ENCODE peak calls at places on chromosomes 11 and 22, in ten cellular contexts. R, D, M, L, W, F, S, U, K and V are unnamed samples.

GRCh38 chr11:105910095-105910715 is 111.8 kb downstream of the MSANTD4 start:
- DNase-seq in R (peak; percentile 83), D (no peak), M (no peak), L (peak; percentile 75), W (no peak), F (peak; percentile 9), S (no peak), U (peak; percentile 52), K (peak; percentile 4), V (peak; percentile 8)

GRCh38 chr11:119148855-119149370 is at the start of gene ABCG4:
- DNase-seq in R (no peak), D (no peak), M (peak; percentile 76), L (no peak), W (no peak), F (no peak), S (no peak), U (no peak), K (no peak), V (no peak)

GRCh38 chr22:31253949-31254348 is 38.3 kb downstream of the PIK3IP1 start:
- DNase-seq in R (peak; percentile 100), D (no peak), M (no peak), L (peak; percentile 13), W (peak; percentile 86), F (peak; percentile 82), S (no peak), U (no peak), K (no peak), V (peak; percentile 22)

GRCh38 chr11:10492084-10492483 is 37.0 kb downstream of the AMPD3 start:
- DNase-seq in R (no peak), D (no peak), M (no peak), L (no peak), W (no peak), F (no peak), S (no peak), U (no peak), K (no peak), V (no peak)

GRCh38 chr22:22593964-22594656 is 35.0 kb upstream of the PRAME start:
- DNase-seq in R (peak; percentile 41), D (peak; percentile 53), M (no peak), L (peak; percentile 22), W (peak; percentile 16), F (peak; percentile 64), S (no peak), U (peak; percentile 6), K (no peak), V (peak; percentile 70)

GRCh38 chr11:62555464-62556092 is 9.0 kb upstream of the AHNAK start:
- DNase-seq in R (no peak), D (no peak), M (peak; percentile 71), L (peak; percentile 48), W (no peak), F (no peak), S (no peak), U (no peak), K (no peak), V (no peak)

GRCh38 chr11:120095516-120095915 is 42.4 kb downstream of the TRIM29 start:
- DNase-seq in R (no peak), D (no peak), M (no peak), L (no peak), W (no peak), F (no peak), S (no peak), U (no peak), K (no peak), V (no peak)

GRCh38 chr22:38214248-38215056 is 12.7 kb downstream of the MAFF start:
- DNase-seq in R (peak; percentile 72), D (peak; percentile 90), M (peak; percentile 91), L (peak; percentile 58), W (peak; percentile 41), F (peak; percentile 50), S (no peak), U (no peak), K (no peak), V (peak; percentile 70)

GRCh38 chr22:41256254-41256897 is 15.6 kb upstream of the CHADL start:
- DNase-seq in R (peak; percentile 93), D (no peak), M (no peak), L (peak; percentile 46), W (no peak), F (peak; percentile 45), S (peak; percentile 44), U (peak; percentile 26), K (peak; percentile 28), V (peak; percentile 71)

GRCh38 chr22:25197335-25197734 is 2.3 kb upstream of the CRYBB3 start:
- DNase-seq in R (no peak), D (no peak), M (no peak), L (no peak), W (no peak), F (no peak), S (no peak), U (no peak), K (no peak), V (no peak)

GRCh38 chr11:122126024-122126678 is 10.1 kb upstream of the BLID start:
- DNase-seq in R (no peak), D (no peak), M (no peak), L (no peak), W (no peak), F (no peak), S (no peak), U (no peak), K (no peak), V (no peak)
- H3K4me3 ChIP-seq in R (no peak overlapping the region), D (no peak overlapping the region), M (no peak overlapping the region), L (no peak overlapping the region), W (no peak overlapping the region), F (no peak overlapping the region), S (no peak overlapping the region), U (no peak overlapping the region), K (no peak overlapping the region), V (no peak overlapping the region)

GRCh38 chr22:44807915-44808690 is 55.7 kb downstream of the ARHGAP8 start:
- DNase-seq in R (no peak), D (no peak), M (peak; percentile 45), L (peak; percentile 8), W (no peak), F (no peak), S (no peak), U (no peak), K (no peak), V (no peak)
- TF ChIP-seq CTCF in R (peak; percentile 21), D (no peak), M (no peak), L (no peak), W (no peak), F (no peak), S (peak; percentile 41), U (peak; percentile 21), K (peak; percentile 17), V (peak; percentile 21)

GRCh38 chr11:18722293-18722637 is 3.7 kb downstream of the IGSF22 start:
- DNase-seq in R (no peak), D (no peak), M (no peak), L (no peak), W (no peak), F (no peak), S (no peak), U (no peak), K (no peak), V (no peak)
- H3K4me3 ChIP-seq in R (no peak overlapping the region), D (no peak overlapping the region), M (no peak overlapping the region), L (no peak overlapping the region), W (peak overlapping the region; percentile 62), F (no peak overlapping the region), S (no peak overlapping the region), U (no peak overlapping the region), K (no peak overlapping the region), V (no peak overlapping the region)

GRCh38 chr11:123561046-123561781 is 93.2 kb downstream of the SCN3B start:
- DNase-seq in R (peak; percentile 21), D (no peak), M (no peak), L (peak; percentile 54), W (peak; percentile 38), F (no peak), S (no peak), U (no peak), K (no peak), V (peak; percentile 78)
- TF ChIP-seq CTCF in R (peak; percentile 44), D (no peak), M (peak; percentile 24), L (peak; percentile 23), W (peak; percentile 27), F (no peak), S (peak; percentile 71), U (peak; percentile 39), K (peak; percentile 58), V (peak; percentile 50)